ENCODE peak calls at places on chromosomes 13 and 19, in six cellular contexts. Y is T-helper 1 cell, Q is HS-5, J is A549, M is KG1, N is germinal center. I is an unnamed sample.

GRCh38 chr19:5893907-5894703 is 9.5 kb downstream of the NDUFA11 start:
- DNase-seq in Y (no peak), Q (no peak), J (no peak), M (no peak), N (no peak), I (no peak)

GRCh38 chr19:4428326-4428975 is 26.0 kb downstream of the CHAF1A start:
- DNase-seq in Y (no peak), Q (no peak), J (no peak), M (no peak), N (no peak), I (no peak)

GRCh38 chr13:110713981-110714797 is 689 bp downstream of the ING1 start:
- DNase-seq in Y (peak; percentile 71), Q (no peak), J (peak; percentile 34), M (no peak), N (peak; percentile 63), I (no peak)

GRCh38 chr19:49533551-49534488 is 6.0 kb downstream of the RCN3 start:
- DNase-seq in Y (peak; percentile 79), Q (no peak), J (peak; percentile 85), M (no peak), N (peak; percentile 78), I (no peak)

GRCh38 chr19:292951-293350 is 1.7 kb upstream of the PLPP2 start:
- DNase-seq in Y (no peak), Q (no peak), J (no peak), M (no peak), N (no peak), I (no peak)

GRCh38 chr13:25292301-25292700 is 5.0 kb upstream of the MTMR6 start:
- DNase-seq in Y (no peak), Q (no peak), J (no peak), M (no peak), N (no peak), I (no peak)

GRCh38 chr19:6378036-6378435 is 2.3 kb upstream of the PSPN start:
- DNase-seq in Y (no peak), Q (no peak), J (no peak), M (no peak), N (no peak), I (peak; percentile 31)

GRCh38 chr19:14890616-14891379 is 4.9 kb upstream of the OR7A17 start:
- DNase-seq in Y (no peak), Q (no peak), J (no peak), M (peak; percentile 70), N (no peak), I (no peak)

GRCh38 chr19:28665748-28666147 is 547.2 kb downstream of the UQCRFS1 start:
- DNase-seq in Y (no peak), Q (no peak), J (no peak), M (no peak), N (no peak), I (no peak)

GRCh38 chr19:13573268-13573667 is 67.0 kb upstream of the CACNA1A start:
- DNase-seq in Y (no peak), Q (no peak), J (no peak), M (no peak), N (no peak), I (no peak)

GRCh38 chr19:979318-979741 is 4.8 kb upstream of the WDR18 start:
- DNase-seq in Y (no peak), Q (no peak), J (no peak), M (no peak), N (no peak), I (no peak)